ENCODE peak calls at places on chromosomes 6 and 20, in four cellular contexts. U is H9, S is IMR-90, A is mesendoderm. G is an unnamed sample.

GRCh38 chr6:123759472-123759871 is 44.2 kb upstream of the NKAIN2 start:
- DNase-seq in S (no peak), A (no peak), U (no peak), G (no peak)

GRCh38 chr6:12295558-12296254 is 5.5 kb downstream of the EDN1 start:
- DNase-seq in S (no peak), U (no peak), A (no peak), G (no peak)

GRCh38 chr6:148431413-148431812 is 88.8 kb downstream of the SASH1 start:
- DNase-seq in U (no peak), A (no peak), S (no peak), G (no peak)

GRCh38 chr20:34753706-34754461 is 49.7 kb downstream of the TP53INP2 start:
- DNase-seq in S (peak), A (peak), U (no peak), G (no peak)

GRCh38 chr6:43491750-43492661 is 14.6 kb downstream of the TJAP1 start:
- DNase-seq in U (no peak), S (peak), A (no peak), G (no peak)

GRCh38 chr20:23856736-23857135 is 22.8 kb downstream of the CST5 start:
- DNase-seq in A (no peak), S (no peak), U (no peak), G (no peak)

GRCh38 chr20:59082077-59082740 is 39.6 kb upstream of the PRELID3B start:
- DNase-seq in U (no peak), A (peak), S (peak), G (no peak)

GRCh38 chr6:30544666-30545272 is 11.5 kb downstream of the GNL1 start:
- DNase-seq in U (no peak), S (peak), A (peak), G (peak)

GRCh38 chr6:14128017-14128416 is 10.4 kb downstream of the CD83 start:
- DNase-seq in S (no peak), U (no peak), A (no peak), G (no peak)

GRCh38 chr20:8020314-8021079 is 936 bp upstream of the TMX4 start:
- DNase-seq in S (no peak), A (no peak), U (no peak), G (no peak)

GRCh38 chr20:47466704-47467459 is 34.8 kb upstream of the NCOA3 start:
- DNase-seq in A (no peak), U (no peak), S (no peak), G (no peak)

GRCh38 chr6:33428219-33428890 is 8.5 kb downstream of the SYNGAP1 start:
- DNase-seq in A (peak), U (peak), S (no peak), G (no peak)

GRCh38 chr6:18216411-18216810 is 47.9 kb downstream of the DEK start:
- DNase-seq in A (no peak), U (no peak), S (peak), G (no peak)

GRCh38 chr20:40564997-40565680 is 123.9 kb downstream of the MAFB start:
- DNase-seq in U (no peak), A (peak), S (peak), G (no peak)

GRCh38 chr6:170172406-170172805 is 118.5 kb downstream of the DLL1 start:
- DNase-seq in A (no peak), U (no peak), S (no peak), G (no peak)

GRCh38 chr6:88443554-88443953 is 277.4 kb upstream of the CNR1 start:
- DNase-seq in A (no peak), U (no peak), S (no peak), G (no peak)

GRCh38 chr6:141467041-141467440 is 665.7 kb upstream of the GJE1 start:
- DNase-seq in A (peak), U (no peak), S (no peak), G (no peak)

GRCh38 chr6:151161363-151161762 is 78.4 kb upstream of the AKAP12 start:
- DNase-seq in A (no peak), S (no peak), U (no peak), G (no peak)

GRCh38 chr6:10451828-10452509 is 37.1 kb upstream of the TFAP2A start:
- DNase-seq in A (peak), U (no peak), S (peak), G (no peak)

GRCh38 chr20:49318091-49318429 is 40.2 kb upstream of the ZNFX1 start:
- DNase-seq in U (no peak), S (no peak), A (no peak), G (no peak)

GRCh38 chr6:30743099-30744053 is 889 bp upstream of the FLOT1 start:
- DNase-seq in A (no peak), U (no peak), S (peak), G (no peak)

GRCh38 chr6:16236009-16236501 is 2.3 kb upstream of the GMPR start:
- DNase-seq in S (no peak), U (no peak), A (no peak), G (no peak)

GRCh38 chr20:64161595-64162238 is 2.5 kb upstream of the MYT1 start:
- DNase-seq in A (peak), S (peak), U (peak), G (peak)

GRCh38 chr6:53892707-53893106 is 97.9 kb downstream of the LRRC1 start:
- DNase-seq in U (no peak), A (no peak), S (no peak), G (no peak)

GRCh38 chr20:45835230-45836224 is 1.9 kb downstream of the SNX21 start:
- DNase-seq in U (no peak), A (no peak), S (peak), G (no peak)

GRCh38 chr20:45206746-45207145 is at the start of gene SEMG1:
- DNase-seq in S (no peak), A (peak), U (peak), G (no peak)

GRCh38 chr20:4819901-4820300 is 98.2 kb downstream of the PRND start:
- DNase-seq in S (no peak), U (no peak), A (no peak), G (no peak)
- H2BK5ac ChIP-seq in S (no peak), U (no peak), A (no peak), G (no peak)

GRCh38 chr20:35831029-35831428 is 59.2 kb downstream of the PHF20 start:
- DNase-seq in S (peak), U (no peak), A (no peak), G (no peak)
- H2BK120ac ChIP-seq in S (no peak), U (no peak), A (no peak), G (no peak)

DNA sequence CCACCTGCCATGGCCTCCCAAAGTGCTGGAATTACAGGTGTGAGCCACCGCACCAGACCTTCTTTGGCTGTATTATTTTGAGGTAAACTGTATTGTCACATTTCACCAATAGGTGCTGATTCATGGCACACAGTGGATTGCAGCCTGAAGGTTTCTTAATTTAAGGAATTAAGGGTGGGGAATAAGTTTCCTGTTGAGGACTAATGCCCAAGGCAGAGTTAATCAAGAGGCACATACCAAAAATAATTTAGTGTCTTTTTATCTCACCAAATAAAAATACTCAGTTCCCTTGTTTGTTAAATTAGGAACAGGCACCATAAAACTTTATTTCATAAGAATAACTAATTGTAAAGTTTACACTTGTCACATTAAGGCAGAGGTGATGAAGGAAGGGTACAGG is 103.7 kb downstream of the SLX4IP start:
- DNase-seq in A (no peak), S (no peak), U (no peak), G (no peak)
- H3K23ac ChIP-seq in A (no peak), S (no peak), U (no peak), G (no peak)

DNA sequence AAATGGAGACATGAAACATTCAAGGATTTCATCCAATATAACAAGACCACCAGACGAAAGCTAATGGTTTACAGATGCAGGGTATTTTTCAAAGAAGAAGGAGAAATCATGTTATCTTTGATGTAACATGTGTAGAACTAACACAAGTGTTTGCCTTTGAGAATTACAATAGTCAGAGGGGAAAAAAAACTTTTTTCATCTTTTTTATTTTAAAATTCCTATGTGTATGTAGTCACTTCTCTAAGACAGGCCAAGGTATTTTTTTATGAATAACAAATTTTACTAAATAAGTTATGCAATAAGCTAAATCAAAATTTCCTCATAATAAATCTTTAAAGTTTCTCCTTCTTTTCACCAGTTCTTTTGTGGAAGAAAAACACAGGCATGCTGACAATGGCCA is 161.4 kb downstream of the PDE7B start:
- DNase-seq in S (peak), U (no peak), A (no peak), G (no peak)
- H2BK5ac ChIP-seq in S (peak), U (no peak), A (no peak), G (no peak)

GRCh38 chr20:19849341-19850189 is 91.5 kb downstream of the RIN2 start:
- DNase-seq in U (no peak), A (no peak), S (no peak), G (no peak)
- H2BK120ac ChIP-seq in U (no peak), A (no peak), S (peak), G (no peak)

DNA sequence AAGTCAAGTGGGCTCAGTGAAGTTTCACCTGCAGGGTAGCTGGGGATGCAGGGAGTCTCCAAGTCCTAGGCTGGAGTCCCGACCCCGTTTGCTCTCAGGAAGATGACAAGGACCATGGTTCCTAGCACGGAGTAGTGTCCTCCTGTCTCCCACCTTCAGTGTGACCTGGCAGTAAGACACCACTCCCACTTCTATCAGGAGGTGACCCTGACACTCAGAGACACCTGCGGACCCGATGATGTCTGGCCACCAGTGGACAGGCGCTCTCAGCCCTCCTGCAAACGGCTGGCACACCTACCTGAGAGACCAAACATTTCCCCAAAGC is 1.1 kb downstream of the SOD2 start:
- DNase-seq in S (no peak), A (peak), U (no peak), G (no peak)
- H3K23ac ChIP-seq in S (peak), A (no peak), U (no peak), G (no peak)

GRCh38 chr6:4383910-4384637 is 248.7 kb upstream of the ECI2 start:
- DNase-seq in A (no peak), U (peak), S (no peak), G (no peak)
- H2BK5ac ChIP-seq in A (no peak), U (no peak), S (no peak), G (no peak)

DNA sequence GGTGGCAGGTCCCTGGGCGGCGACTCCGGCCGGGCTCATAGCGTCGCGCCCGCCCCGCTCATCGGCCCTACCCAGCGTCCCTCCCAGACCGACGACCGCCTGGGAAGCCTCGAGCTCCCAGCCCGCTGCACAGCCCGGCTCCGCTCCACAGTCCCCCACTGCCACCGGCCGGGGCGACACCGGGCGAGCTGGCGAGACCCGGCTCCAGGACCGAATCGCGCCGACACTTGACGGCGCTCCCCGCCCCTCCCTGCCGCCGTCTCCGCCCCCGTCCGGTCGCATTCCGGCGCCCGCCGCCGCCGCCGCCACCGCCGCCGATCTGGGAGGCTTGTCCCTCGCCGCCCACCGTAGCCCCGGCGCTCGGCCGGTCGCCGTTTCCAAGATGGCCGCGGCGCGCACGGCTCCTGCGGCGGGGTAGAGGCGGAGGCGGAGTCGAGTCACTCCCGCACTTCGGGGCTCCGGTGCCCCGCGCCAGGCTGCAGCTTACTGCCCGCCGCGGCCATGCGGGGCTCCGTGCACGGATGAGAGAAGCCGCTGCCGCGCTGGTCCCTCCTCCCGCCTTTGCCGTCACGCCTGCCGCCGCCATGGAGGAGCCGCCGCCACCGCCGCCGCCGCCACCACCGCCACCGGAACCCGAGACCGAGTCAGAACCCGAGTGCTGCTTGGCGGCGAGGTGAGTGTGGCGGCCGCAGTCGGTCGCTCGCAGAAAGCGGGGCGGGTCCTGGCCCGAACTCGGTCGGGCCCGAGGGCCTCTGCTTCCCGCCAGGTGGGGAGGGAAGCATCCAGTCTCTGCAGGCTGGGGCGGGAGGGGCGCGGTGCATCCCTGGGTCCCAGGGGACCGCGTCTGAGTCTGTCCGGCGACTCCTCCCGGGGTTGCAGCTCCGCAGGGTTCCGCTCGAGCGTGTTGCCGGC is at the start of gene MAP3K4:
- DNase-seq in S (peak), U (peak), A (peak), G (peak)
- H2BK120ac ChIP-seq in S (peak), U (no peak), A (peak), G (peak)

GRCh38 chr6:158229823-158230222 is 61.7 kb downstream of the GTF2H5 start:
- DNase-seq in A (no peak), S (no peak), U (no peak), G (no peak)

GRCh38 chr6:158233214-158233795 is 65.2 kb downstream of the GTF2H5 start:
- DNase-seq in U (no peak), S (no peak), A (no peak), G (no peak)

GRCh38 chr6:158230967-158231550 is 62.9 kb downstream of the GTF2H5 start:
- DNase-seq in S (no peak), U (no peak), A (no peak), G (no peak)

GRCh38 chr6:158231551-158232444 is 63.6 kb downstream of the GTF2H5 start:
- DNase-seq in S (peak), U (peak), A (peak), G (peak)

DNA sequence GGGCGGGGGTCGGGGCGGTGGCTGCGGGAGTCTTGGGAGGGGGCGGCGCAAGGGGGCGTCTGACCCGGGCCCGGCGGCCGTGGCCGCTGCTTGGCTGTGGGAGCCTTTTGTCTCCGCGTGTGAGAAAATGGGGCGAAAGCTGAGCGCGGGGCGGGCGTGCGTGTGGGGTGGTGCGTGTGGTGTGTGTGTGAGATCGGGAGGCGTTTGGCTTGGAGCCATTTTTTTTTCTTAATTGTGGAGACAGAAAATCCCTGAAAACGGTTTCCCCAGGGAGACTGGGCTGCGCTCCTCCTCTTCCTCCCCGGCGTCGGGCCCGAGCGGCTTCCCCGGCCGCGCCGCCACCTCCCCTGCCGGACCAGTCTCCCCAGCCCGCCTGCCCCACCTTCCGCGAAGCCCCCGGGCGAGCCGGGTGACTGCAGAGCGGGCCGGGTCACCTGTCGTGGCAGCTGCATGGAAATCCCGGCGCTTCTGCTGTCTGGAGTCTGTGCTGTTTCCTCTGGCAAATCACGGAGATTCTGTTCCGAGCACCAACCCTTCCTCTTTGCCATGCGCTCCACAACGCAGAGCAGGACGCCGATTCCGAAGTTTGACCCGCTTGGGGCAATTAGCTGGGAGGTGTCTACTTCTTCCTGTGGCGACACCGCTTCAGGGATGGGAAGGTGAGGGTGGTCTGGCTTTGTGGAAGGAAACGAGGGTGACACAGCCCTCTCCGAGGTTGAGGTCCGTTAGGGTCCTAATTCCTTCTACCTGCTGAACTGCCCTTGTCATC is 64.5 kb downstream of the GTF2H5 start:
- DNase-seq in S (peak), A (peak), U (peak), G (peak)
- H3K23ac ChIP-seq in S (peak), A (no peak), U (no peak), G (no peak)